ENCODE peak calls at places on chromosomes 7 and 10, in six cellular contexts. One of them, this sample, is unnamed.

GRCh38 chr7:114062810-114063209 is 144.0 kb upstream of the PPP1R3A start:
- DNase-seq in H1: no peak
- DNase-seq in GM12892: no peak
- DNase-seq in SK-N-SH: no peak
- DNase-seq in K562: no peak
- DNase-seq in HepG2: no peak
- DNase-seq in this sample: no peak

GRCh38 chr7:128697301-128697905 is 25.3 kb downstream of the GARIN1A start:
- DNase-seq in H1: peak
- DNase-seq in GM12892: peak
- DNase-seq in SK-N-SH: peak
- DNase-seq in K562: peak
- DNase-seq in HepG2: peak
- DNase-seq in this sample: peak

GRCh38 chr10:24721254-24722106 is 2.2 kb downstream of the ARHGAP21 start:
- DNase-seq in H1: peak
- DNase-seq in GM12892: peak
- DNase-seq in SK-N-SH: peak
- DNase-seq in K562: peak
- DNase-seq in HepG2: no peak
- DNase-seq in this sample: no peak

GRCh38 chr10:2146079-2146478 is 408.8 kb upstream of the ADARB2 start:
- DNase-seq in H1: no peak
- DNase-seq in GM12892: no peak
- DNase-seq in SK-N-SH: no peak
- DNase-seq in K562: no peak
- DNase-seq in HepG2: no peak
- DNase-seq in this sample: no peak

GRCh38 chr7:12305502-12305901 is 94.4 kb downstream of the TMEM106B start:
- DNase-seq in H1: no peak
- DNase-seq in GM12892: no peak
- DNase-seq in SK-N-SH: no peak
- DNase-seq in K562: no peak
- DNase-seq in HepG2: no peak
- DNase-seq in this sample: no peak

GRCh38 chr7:74183142-74183541 is 9.0 kb downstream of the EIF4H start:
- DNase-seq in H1: no peak
- DNase-seq in GM12892: no peak
- DNase-seq in SK-N-SH: no peak
- DNase-seq in K562: no peak
- DNase-seq in HepG2: no peak
- DNase-seq in this sample: no peak

GRCh38 chr10:118241229-118242137 is 100.6 kb downstream of the FAM204A start:
- DNase-seq in H1: peak
- DNase-seq in GM12892: peak
- DNase-seq in SK-N-SH: peak
- DNase-seq in K562: peak
- DNase-seq in HepG2: peak
- DNase-seq in this sample: peak

GRCh38 chr7:157292770-157293412 is 43.9 kb upstream of the DNAJB6 start:
- DNase-seq in H1: no peak
- DNase-seq in GM12892: no peak
- DNase-seq in SK-N-SH: peak
- DNase-seq in K562: no peak
- DNase-seq in HepG2: no peak
- DNase-seq in this sample: no peak

GRCh38 chr7:113698556-113699220 is 220.1 kb downstream of the PPP1R3A start:
- DNase-seq in H1: no peak
- DNase-seq in GM12892: no peak
- DNase-seq in SK-N-SH: peak
- DNase-seq in K562: peak
- DNase-seq in HepG2: peak
- DNase-seq in this sample: no peak

GRCh38 chr10:53700227-53700626 is 927.6 kb upstream of the MBL2 start:
- DNase-seq in H1: no peak
- DNase-seq in GM12892: no peak
- DNase-seq in SK-N-SH: no peak
- DNase-seq in K562: no peak
- DNase-seq in HepG2: no peak
- DNase-seq in this sample: no peak

GRCh38 chr7:88361357-88361756 is 54.7 kb upstream of the STEAP4 start:
- DNase-seq in H1: no peak
- DNase-seq in GM12892: no peak
- DNase-seq in SK-N-SH: no peak
- DNase-seq in K562: no peak
- DNase-seq in HepG2: no peak
- DNase-seq in this sample: no peak

GRCh38 chr10:19570991-19571390 is 245.2 kb upstream of the PLXDC2 start:
- DNase-seq in H1: no peak
- DNase-seq in GM12892: no peak
- DNase-seq in SK-N-SH: no peak
- DNase-seq in K562: no peak
- DNase-seq in HepG2: no peak
- DNase-seq in this sample: no peak

GRCh38 chr10:132891994-132892393 is 50.4 kb downstream of the CFAP46 start:
- DNase-seq in H1: peak
- DNase-seq in GM12892: no peak
- DNase-seq in SK-N-SH: no peak
- DNase-seq in K562: no peak
- DNase-seq in HepG2: no peak
- DNase-seq in this sample: no peak

GRCh38 chr10:68154211-68154497 is 44.9 kb downstream of the MYPN start:
- DNase-seq in H1: peak
- DNase-seq in GM12892: no peak
- DNase-seq in SK-N-SH: peak
- DNase-seq in K562: no peak
- DNase-seq in HepG2: no peak
- DNase-seq in this sample: no peak

GRCh38 chr10:84194424-84195043 is at the start of gene CDHR1:
- DNase-seq in H1: peak
- DNase-seq in GM12892: peak
- DNase-seq in SK-N-SH: peak
- DNase-seq in K562: peak
- DNase-seq in HepG2: no peak
- DNase-seq in this sample: peak

DNA sequence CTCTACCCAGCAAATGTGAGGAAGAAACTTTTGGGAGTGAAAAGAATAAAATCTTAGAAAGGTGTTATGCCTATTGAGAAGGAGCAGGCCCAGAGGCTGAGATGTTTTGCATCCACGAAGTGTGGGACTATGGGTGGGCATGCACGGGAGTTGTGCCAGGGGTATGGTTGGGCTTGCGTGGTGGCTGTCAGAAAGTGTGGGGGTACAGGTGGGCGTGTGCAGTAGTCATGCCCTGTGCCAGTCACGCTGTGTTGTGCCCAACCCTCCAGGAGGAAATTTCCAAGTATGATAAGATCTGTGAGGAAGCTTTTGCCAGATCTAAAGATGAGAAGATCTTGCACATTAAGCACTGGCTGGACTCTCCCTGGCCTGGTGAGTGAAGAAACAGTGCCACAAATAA is 52.9 kb upstream of the ZMIZ2 start:
- DNase-seq in H1: no peak
- DNase-seq in GM12892: no peak
- DNase-seq in SK-N-SH: no peak
- DNase-seq in K562: no peak
- DNase-seq in HepG2: no peak
- DNase-seq in this sample: no peak
- TF ChIP-seq TAF1 in H1: no peak
- TF ChIP-seq TAF1 in GM12892: no peak
- TF ChIP-seq TAF1 in SK-N-SH: no peak
- TF ChIP-seq TAF1 in K562: no peak
- TF ChIP-seq TAF1 in HepG2: no peak
- TF ChIP-seq TAF1 in this sample: no peak

DNA sequence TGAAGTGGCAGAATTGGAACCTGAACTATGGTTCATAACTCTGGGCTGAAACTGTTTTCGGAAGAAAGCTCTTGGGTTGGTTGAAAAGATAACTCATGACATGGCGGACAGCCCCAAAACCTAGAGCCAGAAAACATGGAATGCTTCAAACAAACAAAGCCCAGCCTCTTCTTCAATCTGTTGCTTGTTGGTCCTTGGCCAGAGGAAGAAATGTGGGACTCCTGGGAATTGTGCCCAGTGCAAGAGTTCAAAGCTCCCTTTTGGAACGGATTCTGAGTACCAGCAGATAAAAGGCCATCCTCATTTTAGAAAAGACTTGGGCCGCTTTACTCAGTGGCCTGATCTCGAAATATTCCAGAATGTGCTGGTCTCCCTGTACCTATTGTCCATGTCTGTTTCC is 52.8 kb upstream of the CACNB2 start:
- DNase-seq in H1: no peak
- DNase-seq in GM12892: no peak
- DNase-seq in SK-N-SH: no peak
- DNase-seq in K562: no peak
- DNase-seq in HepG2: no peak
- DNase-seq in this sample: no peak
- TF ChIP-seq POLR2AphosphoS5 in H1: no peak
- TF ChIP-seq POLR2AphosphoS5 in GM12892: no peak
- TF ChIP-seq POLR2AphosphoS5 in SK-N-SH: no peak
- TF ChIP-seq POLR2AphosphoS5 in K562: no peak
- TF ChIP-seq POLR2AphosphoS5 in HepG2: no peak
- TF ChIP-seq POLR2AphosphoS5 in this sample: no peak

GRCh38 chr7:24981544-24981951 is 1.6 kb upstream of the OSBPL3 start:
- DNase-seq in H1: peak
- DNase-seq in GM12892: no peak
- DNase-seq in SK-N-SH: peak
- DNase-seq in K562: no peak
- DNase-seq in HepG2: no peak
- DNase-seq in this sample: no peak

GRCh38 chr7:24979863-24980694 is at the start of gene OSBPL3:
- DNase-seq in H1: peak
- DNase-seq in GM12892: peak
- DNase-seq in SK-N-SH: peak
- DNase-seq in K562: peak
- DNase-seq in HepG2: peak
- DNase-seq in this sample: peak

GRCh38 chr7:24978837-24979469 is 1.0 kb downstream of the OSBPL3 start:
- DNase-seq in H1: peak
- DNase-seq in GM12892: no peak
- DNase-seq in SK-N-SH: no peak
- DNase-seq in K562: no peak
- DNase-seq in HepG2: no peak
- DNase-seq in this sample: no peak

GRCh38 chr7:24979470-24979862 is 512 bp downstream of the OSBPL3 start:
- DNase-seq in H1: peak
- DNase-seq in GM12892: peak
- DNase-seq in SK-N-SH: peak
- DNase-seq in K562: peak
- DNase-seq in HepG2: peak
- DNase-seq in this sample: peak

DNA sequence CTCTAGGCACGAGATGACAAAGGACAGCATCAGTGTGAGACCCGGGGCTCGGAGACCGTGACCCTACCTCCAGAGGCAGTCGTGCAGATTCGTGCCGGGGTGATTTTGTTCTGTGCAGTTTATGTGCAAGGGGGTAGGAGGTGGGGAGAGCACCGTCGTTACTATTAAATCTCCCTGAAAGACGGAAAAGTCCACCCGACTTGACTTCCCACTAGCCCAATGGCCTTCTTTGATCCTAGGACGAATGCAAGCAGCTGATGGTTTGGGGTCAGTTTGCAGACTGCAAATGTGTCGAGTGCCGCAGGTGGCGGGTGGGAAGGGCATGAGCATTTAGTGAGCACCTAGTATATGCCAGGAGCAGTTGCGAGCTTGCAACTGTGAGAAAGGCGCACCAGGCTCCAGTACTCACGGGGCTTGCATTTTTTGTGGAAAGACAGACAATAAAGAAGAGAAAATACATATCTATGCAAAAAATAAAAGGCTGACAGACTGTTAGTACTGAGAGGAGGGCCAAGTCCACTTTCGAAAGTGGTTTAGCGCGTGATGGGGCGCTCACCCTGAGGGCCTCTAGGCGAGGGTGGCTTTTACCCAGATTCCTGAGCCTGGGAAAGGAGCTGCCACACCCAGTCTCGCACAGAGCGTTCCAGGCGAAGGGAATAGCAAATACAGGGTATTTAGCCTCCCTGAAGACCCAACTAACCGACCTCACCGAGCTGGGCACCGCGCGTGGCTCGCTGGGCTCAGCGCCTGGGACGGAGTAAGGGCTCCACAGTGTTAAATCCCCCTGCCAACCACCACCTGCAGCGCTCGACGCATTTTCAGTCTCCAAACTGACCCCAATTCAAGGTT is 941 bp upstream of the OSBPL3 start:
- DNase-seq in H1: peak
- DNase-seq in GM12892: peak
- DNase-seq in SK-N-SH: no peak
- DNase-seq in K562: no peak
- DNase-seq in HepG2: no peak
- DNase-seq in this sample: peak
- TF ChIP-seq TAF1 in H1: no peak
- TF ChIP-seq TAF1 in GM12892: no peak
- TF ChIP-seq TAF1 in SK-N-SH: no peak
- TF ChIP-seq TAF1 in K562: no peak
- TF ChIP-seq TAF1 in HepG2: no peak
- TF ChIP-seq TAF1 in this sample: peak

DNA sequence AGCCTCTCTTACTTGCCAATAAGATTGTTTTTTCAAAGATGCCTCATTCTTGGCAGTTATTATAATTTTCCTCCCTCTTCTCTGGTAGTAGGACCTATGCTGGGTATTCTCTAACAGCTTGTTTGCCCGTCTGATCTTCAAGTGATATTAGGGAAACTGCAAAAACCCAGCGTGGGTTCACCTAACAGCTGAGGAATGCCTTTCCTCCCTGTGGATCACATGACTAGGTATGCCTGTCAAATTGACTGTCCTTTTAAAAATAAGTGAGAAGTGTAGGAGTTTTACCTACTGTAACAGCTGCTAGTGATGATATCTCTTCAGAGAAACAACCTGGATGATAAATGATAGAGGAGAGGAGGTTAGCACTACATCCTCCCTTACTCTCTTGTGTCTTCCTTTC is 22.0 kb downstream of the HECTD2 start:
- DNase-seq in H1: no peak
- DNase-seq in GM12892: no peak
- DNase-seq in SK-N-SH: no peak
- DNase-seq in K562: no peak
- DNase-seq in HepG2: no peak
- DNase-seq in this sample: no peak
- TF ChIP-seq POLR2AphosphoS5 in H1: no peak
- TF ChIP-seq POLR2AphosphoS5 in GM12892: no peak
- TF ChIP-seq POLR2AphosphoS5 in SK-N-SH: no peak
- TF ChIP-seq POLR2AphosphoS5 in K562: no peak
- TF ChIP-seq POLR2AphosphoS5 in HepG2: no peak
- TF ChIP-seq POLR2AphosphoS5 in this sample: no peak

DNA sequence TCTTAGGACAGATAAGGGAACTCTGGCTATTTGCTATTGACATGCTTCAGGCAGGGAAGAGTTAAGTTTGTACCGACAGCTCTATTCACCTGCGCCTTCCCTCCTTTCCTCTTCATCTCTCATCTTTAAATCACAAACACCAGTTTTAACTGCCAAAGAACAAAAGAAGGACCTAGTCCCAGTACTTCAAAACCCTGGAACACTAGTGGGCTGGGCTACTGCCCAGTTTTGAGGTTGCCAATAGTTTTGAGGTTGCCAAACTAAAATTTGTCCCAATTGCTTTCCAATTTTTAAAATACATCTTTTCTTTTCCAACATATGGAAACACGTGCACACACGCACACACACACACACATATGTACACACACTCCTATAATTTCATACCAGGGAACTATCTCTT is 130.6 kb upstream of the SLC26A5 start:
- DNase-seq in H1: no peak
- DNase-seq in GM12892: no peak
- DNase-seq in SK-N-SH: no peak
- DNase-seq in K562: no peak
- DNase-seq in HepG2: no peak
- DNase-seq in this sample: no peak
- TF ChIP-seq TAF1 in H1: no peak
- TF ChIP-seq TAF1 in GM12892: no peak
- TF ChIP-seq TAF1 in SK-N-SH: no peak
- TF ChIP-seq TAF1 in K562: no peak
- TF ChIP-seq TAF1 in HepG2: no peak
- TF ChIP-seq TAF1 in this sample: no peak

GRCh38 chr10:93445978-93446720 is 36.0 kb downstream of the MYOF start:
- DNase-seq in H1: no peak
- DNase-seq in GM12892: no peak
- DNase-seq in SK-N-SH: no peak
- DNase-seq in K562: no peak
- DNase-seq in HepG2: no peak
- DNase-seq in this sample: no peak
- TF ChIP-seq POLR2AphosphoS5 in H1: no peak
- TF ChIP-seq POLR2AphosphoS5 in GM12892: no peak
- TF ChIP-seq POLR2AphosphoS5 in SK-N-SH: no peak
- TF ChIP-seq POLR2AphosphoS5 in K562: no peak
- TF ChIP-seq POLR2AphosphoS5 in HepG2: no peak
- TF ChIP-seq POLR2AphosphoS5 in this sample: no peak

This sample was measured in GM12891.